ENCODE peak calls at places on chromosomes 11 and 22, in nine cellular contexts. J is HepG2, S is breast epithelium, R is Panc1, D is GM12891, L is GM23338, K is transverse colon, B is spleen, C is SK-N-SH. N is an unnamed sample.

GRCh38 chr11:18309691-18310090 is 12.2 kb downstream of the HPS5 start:
- DNase-seq in D (no peak), R (no peak), K (no peak), L (no peak), J (no peak), C (no peak), S (no peak), B (no peak), N (no peak)

GRCh38 chr11:68010058-68011041 is at the start of gene ALDH3B1:
- DNase-seq in C (peak), K (peak), B (peak), S (peak), L (peak), J (peak), R (no peak), D (no peak), N (peak)

GRCh38 chr11:6737872-6738466 is 33.8 kb downstream of the OR2AG2 start:
- DNase-seq in J (peak), D (peak), S (no peak), L (peak), B (no peak), C (peak), K (peak), R (no peak), N (peak)

GRCh38 chr11:85953491-85954143 is 98.4 kb downstream of the CCDC83 start:
- DNase-seq in K (no peak), B (no peak), C (no peak), R (no peak), J (no peak), S (no peak), L (no peak), D (no peak), N (no peak)

GRCh38 chr11:11740081-11740702 is 101.6 kb upstream of the USP47 start:
- DNase-seq in B (no peak), L (no peak), J (no peak), K (no peak), R (no peak), S (no peak), D (no peak), C (no peak), N (no peak)

GRCh38 chr11:46541593-46542371 is 52.0 kb downstream of the AMBRA1 start:
- DNase-seq in S (peak), J (no peak), D (no peak), C (no peak), R (no peak), L (no peak), B (no peak), K (peak), N (peak)

GRCh38 chr11:33329705-33330329 is 72.6 kb downstream of the HIPK3 start:
- DNase-seq in J (peak), B (no peak), S (no peak), R (peak), K (peak), L (peak), C (peak), D (no peak), N (peak)

GRCh38 chr11:62602141-62603071 is 741 bp upstream of the MTA2 start:
- DNase-seq in K (peak), R (no peak), L (peak), C (peak), B (peak), S (peak), J (no peak), D (no peak), N (peak)

GRCh38 chr11:67030976-67031375 is 8.0 kb downstream of the SYT12 start:
- DNase-seq in L (no peak), J (no peak), S (no peak), K (no peak), B (no peak), R (no peak), C (no peak), D (no peak), N (no peak)

GRCh38 chr11:128400382-128401203 is 186.8 kb downstream of the ETS1 start:
- DNase-seq in S (no peak), C (peak), L (no peak), J (no peak), B (no peak), D (no peak), R (no peak), K (no peak), N (no peak)

GRCh38 chr11:63553759-63554158 is 9.4 kb downstream of the PLAAT2 start:
- DNase-seq in L (no peak), R (no peak), J (no peak), K (no peak), D (peak), S (peak), C (no peak), B (no peak), N (no peak)

GRCh38 chr22:21051836-21052400 is 6.2 kb downstream of the LRRC74B start:
- DNase-seq in D (no peak), S (no peak), L (peak), J (no peak), C (no peak), B (peak), K (no peak), R (no peak), N (no peak)

GRCh38 chr11:76588455-76589325 is 81.9 kb downstream of the LRRC32 start:
- DNase-seq in S (no peak), L (no peak), R (no peak), C (peak), K (peak), B (peak), J (no peak), D (no peak), N (peak)

GRCh38 chr11:42631223-42631843 is 680.5 kb upstream of the API5 start:
- DNase-seq in C (peak), L (peak), S (no peak), D (no peak), K (no peak), B (no peak), J (peak), R (no peak), N (no peak)

GRCh38 chr11:129089279-129089678 is 102.8 kb downstream of the ARHGAP32 start:
- DNase-seq in K (no peak), B (no peak), C (no peak), D (no peak), R (no peak), J (no peak), S (no peak), L (no peak), N (no peak)

GRCh38 chr22:44412136-44412731 is 85.8 kb downstream of the RTL6 start:
- DNase-seq in R (no peak), L (no peak), J (no peak), B (peak), K (no peak), C (peak), S (no peak), D (no peak), N (no peak)

GRCh38 chr22:32997295-32997694 is 60.9 kb downstream of the SYN3 start:
- DNase-seq in J (no peak), B (no peak), C (no peak), R (no peak), L (no peak), S (no peak), D (no peak), K (no peak), N (no peak)

GRCh38 chr22:45709004-45709739 is 37.5 kb downstream of the ATXN10 start:
- DNase-seq in C (peak), L (no peak), B (no peak), D (no peak), R (no peak), S (no peak), K (no peak), J (peak), N (no peak)

DNA sequence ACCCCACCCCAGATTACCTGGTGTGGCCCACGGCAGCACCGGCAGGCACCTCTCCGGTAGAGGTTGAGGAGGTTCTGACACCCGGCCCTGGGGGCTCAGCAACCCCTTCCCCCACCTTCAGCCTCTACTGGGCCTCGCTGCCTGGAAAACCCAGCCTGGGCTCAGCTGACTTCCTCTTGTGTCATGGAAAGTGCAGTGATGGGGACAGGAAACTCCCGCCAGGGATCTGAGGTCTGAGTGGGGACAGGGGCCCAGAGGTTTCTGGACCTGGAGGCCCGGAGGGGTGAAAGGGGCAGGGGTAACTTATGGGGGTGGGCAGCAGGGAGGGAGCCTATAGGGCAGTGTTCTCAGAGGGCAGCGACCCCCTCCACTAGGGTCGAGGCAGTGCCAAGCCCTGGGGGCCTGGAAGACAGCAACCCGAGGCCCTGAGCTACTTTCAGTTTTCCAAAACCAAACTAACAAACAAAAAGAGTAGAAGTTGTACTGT is 10.0 kb upstream of the CD5 start:
- DNase-seq in S (no peak), L (no peak), D (no peak), R (no peak), B (no peak), C (no peak), K (peak), J (no peak), N (no peak)
- TF ChIP-seq POLR2AphosphoS5 in S (no peak), L (no peak), D (peak), R (no peak), B (peak), C (no peak), K (no peak), J (no peak), N (no peak)

GRCh38 chr11:110085255-110085838 is 7.8 kb upstream of the ZC3H12C start:
- DNase-seq in B (no peak), C (no peak), J (no peak), L (no peak), R (no peak), D (no peak), K (no peak), S (no peak), N (no peak)
- TF ChIP-seq POLR2AphosphoS5 in B (no peak), C (no peak), J (no peak), L (no peak), R (no peak), D (no peak), K (no peak), S (no peak), N (no peak)

GRCh38 chr22:30526656-30527055 is 19.9 kb downstream of the SEC14L6 start:
- DNase-seq in S (no peak), B (no peak), J (no peak), D (no peak), K (no peak), L (no peak), R (no peak), C (no peak), N (no peak)

GRCh38 chr22:30523646-30524489 is 18.4 kb upstream of the SEC14L4 start:
- DNase-seq in L (no peak), R (no peak), B (no peak), C (no peak), S (no peak), J (no peak), K (no peak), D (no peak), N (no peak)

GRCh38 chr22:30516731-30517130 is 11.2 kb upstream of the SEC14L4 start:
- DNase-seq in S (no peak), J (no peak), D (no peak), K (no peak), B (no peak), C (no peak), R (no peak), L (no peak), N (no peak)

GRCh38 chr22:30519842-30520425 is 14.4 kb upstream of the SEC14L4 start:
- DNase-seq in D (no peak), S (no peak), L (no peak), B (no peak), C (no peak), J (no peak), K (no peak), R (no peak), N (no peak)

DNA sequence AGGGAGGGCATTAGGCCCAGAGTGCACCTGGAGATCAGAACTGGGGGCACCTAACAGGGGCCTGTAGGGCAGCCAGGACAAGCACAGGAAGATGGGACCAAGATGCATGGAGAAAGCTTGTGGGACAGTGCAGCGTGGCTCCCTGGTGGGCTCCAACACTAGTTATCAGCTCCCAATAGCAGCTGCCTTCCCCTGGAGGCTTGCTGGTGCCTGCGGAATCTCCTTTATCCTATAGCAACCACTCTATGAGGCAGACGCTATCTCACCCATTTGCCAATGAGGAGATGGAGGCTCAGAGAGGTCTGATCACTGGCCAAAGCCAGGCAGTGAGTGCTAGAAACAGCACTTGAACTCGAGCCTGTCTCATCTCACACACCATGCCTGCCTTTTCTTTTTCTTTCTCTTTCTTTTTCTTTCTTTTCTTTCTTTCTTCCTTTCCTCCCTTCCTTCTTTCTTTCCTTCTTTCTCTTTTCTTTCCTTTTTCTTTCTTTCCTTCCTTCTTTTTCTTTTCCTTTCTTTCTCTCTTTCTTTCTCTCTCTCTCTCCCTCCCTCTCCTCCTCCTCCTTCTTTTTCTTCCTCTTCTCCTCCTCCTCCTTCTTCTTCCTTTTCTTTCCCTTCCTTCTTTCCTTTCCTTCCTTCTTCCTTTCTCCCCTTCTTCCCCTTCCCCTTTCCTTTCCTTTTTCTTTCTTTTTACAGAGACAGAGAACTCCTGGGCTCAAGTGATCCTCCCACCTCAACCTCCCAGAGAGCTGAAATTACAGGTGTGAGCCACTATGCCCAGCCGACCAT is 16.1 kb upstream of the SEC14L4 start:
- DNase-seq in D (no peak), J (no peak), R (no peak), K (no peak), C (no peak), L (no peak), S (no peak), B (no peak), N (no peak)
- TF ChIP-seq POLR2AphosphoS5 in D (no peak), J (no peak), R (no peak), K (no peak), C (no peak), L (no peak), S (no peak), B (no peak), N (no peak)

GRCh38 chr11:69286358-69287327 is 7.3 kb upstream of the MYEOV start:
- DNase-seq in R (no peak), J (no peak), B (no peak), K (no peak), S (no peak), L (peak), D (no peak), C (no peak), N (no peak)

GRCh38 chr11:69288883-69289242 is 5.1 kb upstream of the MYEOV start:
- DNase-seq in S (no peak), K (peak), D (no peak), C (no peak), L (no peak), B (no peak), J (no peak), R (no peak), N (no peak)

GRCh38 chr11:69290791-69291190 is 3.2 kb upstream of the MYEOV start:
- DNase-seq in B (peak), S (no peak), K (peak), R (no peak), L (no peak), D (no peak), C (no peak), J (no peak), N (no peak)

GRCh38 chr11:69285766-69286165 is 8.2 kb upstream of the MYEOV start:
- DNase-seq in R (no peak), S (no peak), J (no peak), C (no peak), L (no peak), B (no peak), K (no peak), D (no peak), N (no peak)

DNA sequence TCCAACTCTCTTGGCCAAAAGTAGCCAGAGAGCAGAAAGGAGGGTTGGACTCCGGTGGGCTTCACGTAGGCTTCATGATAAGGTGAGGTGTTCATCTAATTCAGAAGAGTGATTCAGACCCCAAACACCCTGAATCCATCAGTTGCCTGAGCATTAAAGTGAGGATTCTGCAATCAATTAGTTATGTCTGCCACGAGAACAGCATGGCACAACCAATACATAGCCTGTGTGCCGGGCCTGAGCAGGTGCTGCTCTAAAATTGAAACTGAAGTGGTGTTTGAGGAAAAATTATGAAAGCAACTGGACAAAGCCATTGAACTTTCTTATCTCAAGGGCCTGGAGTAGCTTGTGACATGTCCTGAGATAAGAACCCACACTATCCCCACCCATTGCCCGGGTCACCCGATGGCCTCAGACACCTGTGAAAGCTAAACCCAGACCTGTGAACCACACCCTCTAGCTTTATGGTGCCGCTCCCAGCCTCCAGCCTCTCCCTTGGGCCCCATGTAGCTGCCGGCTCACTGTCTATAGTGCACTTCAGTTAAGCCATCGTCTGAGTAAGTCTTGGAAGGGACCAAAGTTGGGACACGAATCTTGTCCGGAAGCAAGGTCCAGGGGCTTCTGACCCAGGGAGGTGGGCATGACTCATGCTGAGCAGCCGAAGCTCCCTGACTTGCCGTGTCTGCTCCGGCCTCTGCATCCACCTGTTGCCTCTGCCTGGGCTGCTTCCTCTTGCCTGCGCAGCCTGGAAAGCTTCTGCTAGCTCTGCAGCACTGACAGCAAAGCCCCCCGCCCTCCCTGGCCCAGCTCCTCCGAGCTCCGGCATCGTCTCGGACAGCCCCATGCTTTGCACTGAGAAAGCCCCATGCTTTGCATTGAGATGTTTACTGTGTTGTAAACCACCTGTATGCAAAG is 5.7 kb upstream of the MYEOV start:
- DNase-seq in K (peak), S (no peak), J (peak), L (no peak), B (no peak), C (no peak), R (no peak), D (no peak), N (peak)
- TF ChIP-seq POLR2AphosphoS5 in K (peak), S (no peak), J (no peak), L (no peak), B (no peak), C (no peak), R (no peak), D (no peak), N (no peak)

GRCh38 chr22:36369922-36370781 is 17.6 kb downstream of the MYH9 start:
- DNase-seq in D (no peak), L (no peak), J (peak), B (peak), C (no peak), K (peak), S (peak), R (no peak), N (peak)
- TF ChIP-seq POLR2AphosphoS5 in D (peak), L (no peak), J (no peak), B (peak), C (no peak), K (peak), S (no peak), R (peak), N (peak)

DNA sequence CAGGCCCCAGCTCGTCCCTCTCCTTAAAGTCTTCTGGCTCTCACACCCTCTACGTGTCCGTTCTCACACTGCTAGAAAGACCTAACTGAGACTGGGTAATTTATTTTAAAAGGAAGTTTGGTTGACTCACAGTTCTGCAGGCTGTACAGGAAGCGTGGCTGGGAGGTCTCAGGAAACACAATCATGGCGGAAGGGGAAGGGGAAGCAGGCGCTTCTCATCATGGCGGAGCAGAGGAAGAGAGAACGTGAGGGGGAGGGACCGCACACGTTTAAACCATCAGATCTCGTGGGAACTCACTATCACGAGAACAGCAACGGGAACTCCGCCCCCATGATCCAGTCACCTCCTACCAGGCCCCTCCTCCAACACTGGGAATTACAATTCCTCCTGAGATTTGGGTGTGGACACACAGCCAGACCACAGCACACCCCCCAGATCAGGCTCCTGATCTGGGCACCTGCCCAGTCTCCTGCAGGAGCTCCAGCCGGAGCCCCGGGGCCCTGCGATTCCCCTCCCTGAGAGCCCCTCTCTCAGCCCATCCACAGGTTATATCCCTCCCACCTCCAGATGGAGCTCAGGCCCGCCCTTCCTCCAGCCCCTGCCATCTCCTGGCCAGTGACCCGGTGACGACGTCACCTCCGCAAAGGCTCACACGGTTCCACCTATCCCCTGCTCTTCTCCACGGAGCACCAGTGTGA is 170.2 kb downstream of the BRD1 start:
- DNase-seq in L (no peak), S (peak), K (peak), R (no peak), B (peak), D (peak), J (no peak), C (no peak), N (peak)
- TF ChIP-seq POLR2AphosphoS5 in L (no peak), S (no peak), K (no peak), R (no peak), B (peak), D (peak), J (no peak), C (no peak), N (peak)

DNA sequence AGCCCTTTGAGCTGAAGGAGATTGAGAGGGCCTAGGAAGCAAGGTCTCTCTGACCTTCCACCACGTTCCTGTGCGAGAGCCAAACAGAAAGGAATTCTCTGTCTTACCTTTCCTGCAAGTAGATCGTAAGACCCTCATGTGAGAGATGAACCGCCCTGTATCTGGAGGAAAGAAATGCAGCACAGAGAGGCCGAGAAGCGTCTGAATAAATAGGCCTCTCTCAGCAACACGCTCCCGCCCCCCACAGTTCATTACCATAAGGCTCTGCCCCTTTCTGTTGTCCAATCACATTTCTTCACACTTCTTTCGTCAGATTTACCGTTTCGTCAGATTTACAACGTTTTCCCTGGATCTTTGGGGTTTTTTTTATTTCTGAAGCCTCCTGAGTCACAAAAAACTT is 90.3 kb downstream of the BLID start:
- DNase-seq in S (no peak), K (no peak), L (peak), B (no peak), J (no peak), C (no peak), R (no peak), D (no peak), N (no peak)
- TF ChIP-seq POLR2AphosphoS5 in S (no peak), K (no peak), L (no peak), B (no peak), J (no peak), C (no peak), R (no peak), D (no peak), N (no peak)